ENCODE peak calls at places on chromosomes 7 and 10, in four cellular contexts. One of them, this sample, is unnamed.

GRCh38 chr7:50598455-50599343 is 33.5 kb upstream of the DDC start:
- DNase-seq in HuH-7: no peak
- DNase-seq in brain pericyte: no peak
- DNase-seq in neural crest cell: no peak
- DNase-seq in this sample: no peak

GRCh38 chr10:58348571-58349033 is 13.8 kb downstream of the UBE2D1 start:
- DNase-seq in HuH-7: no peak
- DNase-seq in brain pericyte: no peak
- DNase-seq in neural crest cell: no peak
- DNase-seq in this sample: no peak

GRCh38 chr10:76150139-76150885 is 718.9 kb downstream of the LRMDA start:
- DNase-seq in HuH-7: peak
- DNase-seq in brain pericyte: no peak
- DNase-seq in neural crest cell: peak
- DNase-seq in this sample: no peak

GRCh38 chr10:79392020-79392398 is 44.7 kb downstream of the PPIF start:
- DNase-seq in HuH-7: no peak
- DNase-seq in brain pericyte: no peak
- DNase-seq in neural crest cell: no peak
- DNase-seq in this sample: no peak

GRCh38 chr7:100867040-100867795 is at the start of gene TRIP6:
- DNase-seq in HuH-7: peak
- DNase-seq in brain pericyte: peak
- DNase-seq in neural crest cell: peak
- DNase-seq in this sample: peak

GRCh38 chr10:30330512-30331168 is 18.4 kb downstream of the MTPAP start:
- DNase-seq in HuH-7: no peak
- DNase-seq in brain pericyte: peak
- DNase-seq in neural crest cell: no peak
- DNase-seq in this sample: no peak

GRCh38 chr7:113159746-113160339 is 41.5 kb upstream of the SMIM30 start:
- DNase-seq in HuH-7: peak
- DNase-seq in brain pericyte: no peak
- DNase-seq in neural crest cell: peak
- DNase-seq in this sample: peak

GRCh38 chr10:82883588-82883987 is 1008.6 kb downstream of the NRG3 start:
- DNase-seq in HuH-7: no peak
- DNase-seq in brain pericyte: no peak
- DNase-seq in neural crest cell: no peak
- DNase-seq in this sample: no peak

GRCh38 chr10:75100764-75101291 is 10.6 kb upstream of the SAMD8 start:
- DNase-seq in HuH-7: no peak
- DNase-seq in brain pericyte: no peak
- DNase-seq in neural crest cell: no peak
- DNase-seq in this sample: no peak